ENCODE peak calls at places on chromosome 7, in eight cellular contexts. X, I, P, H, M, V, J and N are unnamed samples.

GRCh38 chr7:135803143-135803542 is 54.5 kb upstream of the FAM180A start:
- DNase-seq in X (no peak), I (peak), P (no peak), H (no peak), M (no peak), V (no peak), J (no peak), N (no peak)

GRCh38 chr7:158534598-158534997 is 53.0 kb downstream of the PTPRN2 start:
- DNase-seq in X (no peak), I (no peak), P (no peak), H (no peak), M (no peak), V (no peak), J (no peak), N (no peak)

GRCh38 chr7:126026421-126027088 is 1096.9 kb upstream of the POT1 start:
- DNase-seq in X (no peak), I (no peak), P (no peak), H (no peak), M (no peak), V (no peak), J (no peak), N (no peak)

GRCh38 chr7:120337308-120337907 is 64.4 kb downstream of the KCND2 start:
- DNase-seq in X (no peak), I (peak), P (peak), H (no peak), M (no peak), V (no peak), J (no peak), N (no peak)

GRCh38 chr7:27922907-27923306 is 182.9 kb downstream of the TAX1BP1 start:
- DNase-seq in X (no peak), I (no peak), P (no peak), H (no peak), M (no peak), V (no peak), J (no peak), N (no peak)

GRCh38 chr7:18013936-18014335 is 13.7 kb downstream of the PRPS1L1 start:
- DNase-seq in X (no peak), I (peak), P (peak), H (no peak), M (no peak), V (peak), J (no peak), N (no peak)

GRCh38 chr7:128024154-128024553 is 7.1 kb downstream of the LRRC4 start:
- DNase-seq in X (no peak), I (no peak), P (no peak), H (no peak), M (no peak), V (no peak), J (no peak), N (no peak)

GRCh38 chr7:21923663-21924062 is 22.0 kb downstream of the CDCA7L start:
- DNase-seq in X (no peak), I (peak), P (peak), H (no peak), M (no peak), V (no peak), J (no peak), N (no peak)

GRCh38 chr7:44534501-44534900 is 6.6 kb downstream of the NPC1L1 start:
- DNase-seq in X (no peak), I (peak), P (no peak), H (no peak), M (no peak), V (no peak), J (no peak), N (no peak)

GRCh38 chr7:111486472-111487142 is 75.7 kb downstream of the IMMP2L start:
- DNase-seq in X (no peak), I (peak), P (peak), H (no peak), M (no peak), V (peak), J (peak), N (peak)

GRCh38 chr7:159213253-159213652 is 68.6 kb upstream of the VIPR2 start:
- DNase-seq in X (no peak), I (no peak), P (no peak), H (no peak), M (no peak), V (no peak), J (no peak), N (no peak)

GRCh38 chr7:127114739-127115265 is 137.9 kb downstream of the GRM8 start:
- DNase-seq in X (no peak), I (no peak), P (no peak), H (no peak), M (no peak), V (no peak), J (no peak), N (no peak)

GRCh38 chr7:2800923-2801682 is 43.0 kb downstream of the GNA12 start:
- DNase-seq in X (no peak), I (peak), P (peak), H (peak), M (no peak), V (no peak), J (no peak), N (no peak)

GRCh38 chr7:27605689-27606269 is 56.9 kb downstream of the HIBADH start:
- DNase-seq in X (no peak), I (peak), P (peak), H (no peak), M (no peak), V (peak), J (no peak), N (no peak)

GRCh38 chr7:74029991-74030415 is 2.0 kb downstream of the ELN start:
- DNase-seq in X (no peak), I (no peak), P (no peak), H (no peak), M (no peak), V (no peak), J (no peak), N (no peak)

GRCh38 chr7:81956520-81956919 is 186.7 kb upstream of the HGF start:
- DNase-seq in X (no peak), I (peak), P (peak), H (no peak), M (no peak), V (peak), J (peak), N (no peak)

GRCh38 chr7:148882668-148883232 is 1.3 kb downstream of the EZH2 start:
- DNase-seq in X (no peak), I (no peak), P (no peak), H (no peak), M (no peak), V (no peak), J (no peak), N (no peak)

GRCh38 chr7:102992509-102992819 is 79.7 kb downstream of the LRRC17 start:
- DNase-seq in X (no peak), I (no peak), P (no peak), H (no peak), M (no peak), V (no peak), J (no peak), N (no peak)

GRCh38 chr7:129779602-129780256 is 168.2 kb downstream of the NRF1 start:
- DNase-seq in X (no peak), I (no peak), P (no peak), H (no peak), M (peak), V (no peak), J (no peak), N (no peak)
- TF ChIP-seq CTCF in X (no peak), I (no peak), P (no peak), H (no peak), M (no peak), V (no peak), J (no peak), N (no peak)

GRCh38 chr7:132112111-132112510 is 464.2 kb downstream of the PLXNA4 start:
- DNase-seq in X (no peak), I (no peak), P (no peak), H (no peak), M (no peak), V (no peak), J (no peak), N (no peak)

GRCh38 chr7:132115028-132115427 is 461.2 kb downstream of the PLXNA4 start:
- DNase-seq in X (no peak), I (no peak), P (no peak), H (no peak), M (no peak), V (no peak), J (no peak), N (no peak)

GRCh38 chr7:132115758-132116157 is 460.5 kb downstream of the PLXNA4 start:
- DNase-seq in X (no peak), I (no peak), P (no peak), H (no peak), M (no peak), V (no peak), J (no peak), N (no peak)

GRCh38 chr7:132112632-132113031 is 463.6 kb downstream of the PLXNA4 start:
- DNase-seq in X (no peak), I (no peak), P (no peak), H (no peak), M (no peak), V (no peak), J (no peak), N (no peak)

GRCh38 chr7:132113536-132114409 is 462.5 kb downstream of the PLXNA4 start:
- DNase-seq in X (no peak), I (no peak), P (no peak), H (no peak), M (no peak), V (no peak), J (no peak), N (no peak)
- TF ChIP-seq CTCF in X (no peak), I (no peak), P (no peak), H (no peak), M (no peak), V (peak), J (no peak), N (no peak)

GRCh38 chr7:94012748-94013147 is 8.6 kb upstream of the BET1 start:
- DNase-seq in X (no peak), I (no peak), P (no peak), H (no peak), M (no peak), V (no peak), J (no peak), N (no peak)
- TF ChIP-seq CTCF in X (no peak), I (no peak), P (no peak), H (no peak), M (no peak), V (peak), J (no peak), N (no peak)

DNA sequence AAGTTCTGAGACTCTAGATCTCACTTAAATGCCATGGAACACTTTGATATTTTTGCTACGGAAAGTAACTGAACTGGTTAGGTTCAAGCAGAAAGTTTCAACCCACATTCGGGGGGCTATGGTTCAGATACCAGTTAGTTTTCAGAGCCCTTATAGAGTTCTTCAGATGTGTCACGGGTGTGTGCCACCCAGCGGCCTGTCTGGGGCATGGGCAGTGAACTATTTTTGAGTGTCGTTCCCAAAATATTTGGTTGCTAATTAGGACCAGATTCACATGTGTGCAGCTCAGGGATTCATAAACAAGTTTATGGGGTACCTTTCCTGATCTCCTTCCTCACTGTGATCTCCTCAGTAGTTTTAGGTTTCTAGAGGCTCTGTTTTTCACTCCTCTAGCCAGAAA is 271.9 kb downstream of the C7orf25 start:
- DNase-seq in X (no peak), I (no peak), P (no peak), H (no peak), M (no peak), V (no peak), J (no peak), N (no peak)
- TF ChIP-seq CTCF in X (no peak), I (no peak), P (peak), H (no peak), M (no peak), V (peak), J (peak), N (peak)

GRCh38 chr7:134701272-134701671 is 54.6 kb downstream of the BPGM start:
- DNase-seq in X (no peak), I (peak), P (no peak), H (no peak), M (no peak), V (peak), J (no peak), N (no peak)
- TF ChIP-seq CTCF in X (peak), I (peak), P (peak), H (peak), M (peak), V (peak), J (peak), N (peak)

GRCh38 chr7:87057210-87057609 is 2.2 kb downstream of the ELAPOR2 start:
- DNase-seq in X (no peak), I (no peak), P (no peak), H (no peak), M (no peak), V (no peak), J (no peak), N (no peak)

GRCh38 chr7:87060288-87060537 is 759 bp upstream of the ELAPOR2 start:
- DNase-seq in X (no peak), I (no peak), P (no peak), H (no peak), M (no peak), V (no peak), J (no peak), N (no peak)

GRCh38 chr7:87058739-87059524 is 522 bp downstream of the ELAPOR2 start:
- DNase-seq in X (peak), I (no peak), P (no peak), H (no peak), M (peak), V (no peak), J (no peak), N (no peak)

GRCh38 chr7:87056346-87056745 is 3.1 kb downstream of the ELAPOR2 start:
- DNase-seq in X (no peak), I (peak), P (no peak), H (no peak), M (no peak), V (no peak), J (no peak), N (no peak)

DNA sequence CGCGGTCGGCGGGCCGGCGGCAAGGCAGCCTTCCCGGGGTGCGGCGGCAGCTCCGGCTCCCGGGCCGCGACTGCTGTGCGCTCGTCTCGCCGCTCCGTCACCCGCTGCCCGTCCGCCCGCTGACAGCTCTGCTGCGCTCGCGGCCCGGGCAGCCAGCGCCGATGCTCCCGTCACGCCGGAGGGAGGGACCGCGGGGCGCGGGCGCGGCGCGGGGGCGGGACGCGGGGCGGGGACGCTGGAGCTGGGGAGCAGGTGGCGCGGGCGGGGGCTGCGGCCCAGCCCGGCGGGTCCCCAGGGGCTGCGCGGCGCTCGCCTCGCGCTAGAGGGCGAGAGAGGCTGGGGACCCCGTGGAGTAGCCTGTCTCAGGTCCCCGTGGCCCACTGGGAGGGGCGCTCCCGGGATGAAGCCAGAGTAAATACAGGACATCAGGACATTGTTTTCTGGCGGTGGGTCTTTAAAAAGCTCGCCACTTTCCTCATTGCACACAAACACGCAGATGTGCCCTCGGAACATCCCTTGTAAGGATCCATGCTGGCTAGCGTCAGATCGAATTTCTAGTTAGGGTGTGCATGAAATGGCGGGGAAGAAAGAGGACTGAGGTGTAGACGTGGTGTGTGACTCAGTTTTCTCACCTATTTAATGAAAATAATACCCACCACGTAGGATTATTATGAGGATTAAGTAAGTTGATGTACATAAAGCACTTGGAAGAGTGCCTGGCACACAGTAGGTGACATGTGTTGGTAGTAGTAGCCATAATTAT is at the start of gene ELAPOR2:
- DNase-seq in X (peak), I (peak), P (peak), H (peak), M (peak), V (no peak), J (no peak), N (no peak)
- TF ChIP-seq CTCF in X (peak), I (peak), P (peak), H (peak), M (peak), V (no peak), J (peak), N (peak)